ENCODE peak calls at places on chromosomes 5 and 9, in six cellular contexts. M is astrocyte of the spinal cord, G is progenitor cell of endocrine pancreas, H is nephron progenitor cell, E is mesothelial cell of epicardium, V is GM20000. Y is an unnamed sample.

GRCh38 chr5:172680921-172681320 is 39.9 kb downstream of the NEURL1B start:
- DNase-seq in G (no peak), M (no peak), H (no peak), V (no peak), E (no peak), Y (no peak)

GRCh38 chr5:144457160-144457559 is 286.5 kb downstream of the KCTD16 start:
- DNase-seq in M (no peak), G (no peak), H (no peak), E (no peak), V (no peak), Y (no peak)

GRCh38 chr5:8685704-8686103 is 816.8 kb downstream of the MTRR start:
- DNase-seq in V (no peak), G (no peak), E (no peak), H (no peak), M (no peak), Y (no peak)

GRCh38 chr5:96775689-96776088 is 32.1 kb downstream of the ERAP1 start:
- DNase-seq in H (no peak), V (no peak), E (no peak), M (no peak), G (no peak), Y (no peak)

GRCh38 chr5:144166696-144167095 is 3.8 kb downstream of the YIPF5 start:
- DNase-seq in V (no peak), M (no peak), E (no peak), H (no peak), G (no peak), Y (no peak)

GRCh38 chr5:5373351-5374033 is 49.0 kb upstream of the ICE1 start:
- DNase-seq in H (no peak), E (no peak), M (no peak), V (no peak), G (no peak), Y (no peak)

GRCh38 chr9:71636143-71636839 is 132.0 kb downstream of the CEMIP2 start:
- DNase-seq in V (no peak), H (no peak), M (no peak), G (no peak), E (no peak), Y (no peak)

GRCh38 chr9:114827658-114828360 is 22.0 kb upstream of the TNFSF15 start:
- DNase-seq in M (no peak), V (no peak), E (no peak), H (no peak), G (no peak), Y (no peak)

GRCh38 chr5:89351975-89352374 is 469.0 kb upstream of the MEF2C start:
- DNase-seq in G (no peak), M (no peak), H (no peak), V (no peak), E (no peak), Y (no peak)

GRCh38 chr9:91789941-91790340 is 160.1 kb downstream of the ROR2 start:
- DNase-seq in V (no peak), H (no peak), E (no peak), G (no peak), M (no peak), Y (no peak)

GRCh38 chr5:90902170-90902569 is 343.6 kb downstream of the ADGRV1 start:
- DNase-seq in H (no peak), V (no peak), G (no peak), M (no peak), E (no peak), Y (no peak)

GRCh38 chr5:151055336-151055735 is 25.5 kb downstream of the TNIP1 start:
- DNase-seq in E (no peak), H (no peak), G (no peak), V (no peak), M (no peak), Y (no peak)

GRCh38 chr9:88278036-88278435 is 110.2 kb upstream of the SPIN1 start:
- DNase-seq in H (no peak), M (no peak), V (no peak), G (no peak), E (no peak), Y (no peak)

GRCh38 chr9:114155967-114156294 is 594 bp downstream of the COL27A1 start:
- DNase-seq in V (no peak), E (peak), M (no peak), G (peak), H (peak), Y (peak)

GRCh38 chr9:131954299-131954698 is 125.4 kb downstream of the MED27 start:
- DNase-seq in G (no peak), H (no peak), V (no peak), E (no peak), M (no peak), Y (no peak)

GRCh38 chr5:124343021-124343420 is 403.4 kb downstream of the ZNF608 start:
- DNase-seq in E (no peak), M (no peak), V (no peak), H (no peak), G (no peak), Y (no peak)

DNA sequence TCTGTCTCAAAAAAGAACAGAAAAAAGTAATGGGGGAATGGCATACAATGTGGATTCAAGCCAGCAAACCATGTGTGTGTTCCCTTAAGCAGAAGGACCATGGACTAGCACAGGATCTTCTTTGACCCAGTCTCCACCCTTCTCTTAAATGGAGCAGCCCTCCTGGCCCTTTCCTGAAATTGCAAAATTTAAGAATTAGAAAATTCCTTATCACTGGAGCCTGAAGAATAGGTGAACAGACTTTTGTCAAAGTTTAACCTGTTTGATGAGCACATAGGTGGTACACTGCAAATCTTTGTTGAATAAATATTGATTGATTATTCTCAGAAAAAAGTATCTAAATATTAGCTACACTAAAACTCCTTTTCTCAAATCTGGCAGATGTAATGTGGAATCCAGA is 12.6 kb downstream of the DMGDH start:
- DNase-seq in H (no peak), E (no peak), V (no peak), G (no peak), M (no peak), Y (no peak)
- TF ChIP-seq CTCF in H (no peak), E (no peak), V (no peak), G (no peak), M (no peak), Y (no peak)

DNA sequence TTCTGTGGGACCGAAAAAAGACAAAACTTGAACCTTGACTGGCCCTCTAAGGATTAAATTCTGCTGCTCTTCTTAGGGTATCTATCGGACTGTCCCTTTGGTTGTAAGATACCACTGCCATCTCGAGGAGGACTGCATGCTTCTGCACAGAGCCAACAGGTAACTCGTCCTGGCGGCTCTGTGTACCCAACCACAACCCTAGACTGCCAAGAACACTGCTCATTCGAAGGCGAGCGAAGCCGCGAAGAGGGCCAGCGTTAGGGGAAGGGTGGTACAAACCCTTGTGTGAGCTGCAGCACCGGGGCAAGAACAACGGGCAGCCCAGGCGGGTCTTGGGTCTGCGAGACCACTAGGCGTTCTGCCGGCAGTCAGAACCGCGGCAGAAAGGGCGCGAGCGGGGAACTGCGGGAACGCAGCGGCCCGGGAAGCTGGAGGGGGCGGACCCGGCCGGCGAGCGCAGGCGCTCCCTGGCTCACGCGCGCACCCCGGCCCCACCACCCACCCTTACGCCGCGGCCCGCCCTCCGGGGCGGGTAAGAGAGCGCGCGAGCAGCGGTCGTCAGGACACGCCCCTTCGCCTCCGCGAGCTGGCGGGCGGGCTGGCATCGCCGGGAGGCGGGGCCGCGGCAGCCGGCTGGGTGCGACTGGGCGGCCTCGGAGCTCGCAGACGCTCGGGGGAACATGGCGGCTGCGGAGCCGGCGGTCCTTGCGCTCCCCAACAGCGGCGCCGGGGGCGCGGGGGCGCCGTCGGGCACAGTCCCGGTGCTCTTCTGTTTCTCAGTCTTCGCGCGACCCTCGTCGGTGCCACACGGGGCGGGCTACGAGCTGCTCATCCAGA is at the start of gene ISOC1:
- DNase-seq in H (peak), G (peak), E (peak), M (peak), V (peak), Y (peak)
- TF ChIP-seq CTCF in H (no peak), G (no peak), E (no peak), M (no peak), V (no peak), Y (no peak)

GRCh38 chr5:6822556-6823343 is 109.5 kb downstream of the TENT4A start:
- DNase-seq in E (no peak), G (no peak), M (no peak), V (no peak), H (peak), Y (no peak)
- TF ChIP-seq CTCF in E (no peak), G (no peak), M (no peak), V (no peak), H (no peak), Y (no peak)

DNA sequence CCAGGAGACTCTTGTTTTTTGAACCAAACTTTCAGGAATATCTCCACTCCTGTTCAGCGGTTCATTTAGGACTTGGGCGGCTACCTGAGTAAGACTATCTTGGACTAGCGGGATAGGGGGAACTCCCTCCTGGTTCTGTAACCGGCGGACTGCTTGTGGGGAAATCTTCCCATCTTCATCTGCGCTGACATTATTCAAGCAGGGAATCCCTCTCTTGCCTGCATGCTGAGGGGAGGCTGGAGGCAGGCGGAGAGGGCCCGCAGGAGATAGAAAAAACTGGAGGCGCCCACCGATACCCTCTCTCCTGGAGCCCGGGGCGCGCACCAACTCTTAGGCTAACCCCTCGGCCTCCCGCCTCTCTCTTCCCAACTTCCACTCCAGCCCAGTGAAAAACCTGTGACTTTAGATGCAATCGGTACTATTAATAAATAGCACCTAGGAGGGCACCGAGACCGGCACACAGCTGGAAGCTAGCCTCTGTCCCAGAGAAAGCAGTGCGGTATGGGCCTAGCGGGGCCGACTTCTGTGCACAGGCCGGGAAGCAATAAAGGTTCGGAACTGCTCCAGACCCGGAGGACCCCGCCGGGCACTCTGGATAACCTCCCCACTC is 1.7 kb downstream of the EFNA5 start:
- DNase-seq in E (no peak), H (peak), M (peak), G (no peak), V (no peak), Y (peak)
- TF ChIP-seq CTCF in E (no peak), H (no peak), M (no peak), G (no peak), V (no peak), Y (no peak)

GRCh38 chr5:86968311-86968753 is 299.4 kb upstream of the RASA1 start:
- DNase-seq in V (peak), G (no peak), H (no peak), M (peak), E (peak), Y (peak)
- TF ChIP-seq CTCF in V (no peak), G (peak), H (no peak), M (peak), E (peak), Y (peak)

GRCh38 chr9:97640290-97640689 is 6.7 kb downstream of the NCBP1 start:
- DNase-seq in G (no peak), H (no peak), M (no peak), V (no peak), E (no peak), Y (no peak)

GRCh38 chr9:97638666-97639065 is 5.0 kb downstream of the NCBP1 start:
- DNase-seq in G (no peak), E (no peak), M (no peak), V (no peak), H (no peak), Y (no peak)

GRCh38 chr9:97635026-97635425 is 1.4 kb downstream of the NCBP1 start:
- DNase-seq in M (no peak), V (no peak), G (no peak), E (no peak), H (no peak), Y (no peak)

GRCh38 chr9:97633859-97634485 is 351 bp downstream of the NCBP1 start:
- DNase-seq in M (no peak), E (no peak), G (no peak), H (no peak), V (no peak), Y (no peak)

DNA sequence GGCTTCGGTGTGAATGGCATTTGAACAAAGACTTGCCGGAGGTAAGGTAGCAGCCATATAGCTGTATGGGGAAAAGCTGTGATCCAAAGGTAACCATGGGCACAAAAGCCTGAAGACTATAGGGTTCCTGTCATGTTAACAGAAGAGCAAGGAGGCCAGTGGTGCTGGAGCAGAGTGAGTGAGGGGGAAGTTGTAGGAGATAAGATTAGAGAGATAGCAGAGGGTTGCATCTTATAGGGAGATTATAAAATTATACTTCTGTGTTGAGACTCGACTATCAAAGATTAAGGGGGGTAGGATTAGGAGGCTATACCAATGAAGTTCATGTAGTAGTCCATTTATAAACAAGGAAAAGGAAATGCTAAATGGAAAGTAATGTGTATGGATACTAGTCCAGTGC is 3.3 kb downstream of the NCBP1 start:
- DNase-seq in V (no peak), E (no peak), M (no peak), H (no peak), G (no peak), Y (no peak)
- TF ChIP-seq CTCF in V (no peak), E (no peak), M (no peak), H (no peak), G (no peak), Y (no peak)